ENCODE peak calls at places on chromosome 20, in four cellular contexts. T is KG1; B is posterior vena cava; J is stimulated activated CD4-positive, alpha-beta T cell treated with anti-CD3 and anti-CD28 coated beads, Interleukin-2, amount 100 ng/mL, for 48 hours. N is an unnamed sample.

GRCh38 chr20:54459279-54459678 is 16.1 kb upstream of the DOK5 start:
- DNase-seq in T (no peak), B (no peak), J (no peak), N (no peak)

GRCh38 chr20:51807864-51808263 is 5.5 kb upstream of the SALL4 start:
- DNase-seq in J (no peak), B (no peak), T (no peak), N (no peak)

GRCh38 chr20:7313047-7313446 is 545.6 kb downstream of the BMP2 start:
- DNase-seq in B (no peak), J (no peak), T (no peak), N (no peak)

GRCh38 chr20:38550274-38550673 is 30.7 kb upstream of the ADIG start:
- DNase-seq in B (no peak), J (no peak), T (no peak), N (no peak)

GRCh38 chr20:38094373-38094775 is 60.8 kb downstream of the RPRD1B start:
- DNase-seq in T (no peak), J (no peak), B (no peak), N (peak)

GRCh38 chr20:9301129-9302072 is 213.0 kb upstream of the LAMP5 start:
- DNase-seq in J (no peak), T (no peak), B (no peak), N (no peak)

GRCh38 chr20:5779071-5779470 is 28.9 kb downstream of the SHLD1 start:
- DNase-seq in T (no peak), J (no peak), B (no peak), N (no peak)

GRCh38 chr20:47568019-47568418 is 66.3 kb downstream of the NCOA3 start:
- DNase-seq in B (no peak), T (no peak), J (no peak), N (no peak)

GRCh38 chr20:47382746-47383145 is 26.2 kb upstream of the ZMYND8 start:
- DNase-seq in J (no peak), T (no peak), B (no peak), N (no peak)

GRCh38 chr20:38172344-38172743 is 7.3 kb upstream of the TGM2 start:
- DNase-seq in B (no peak), T (no peak), J (no peak), N (peak)

GRCh38 chr20:1897486-1897885 is 2.3 kb downstream of the SIRPA start:
- DNase-seq in B (no peak), J (no peak), T (no peak), N (no peak)

GRCh38 chr20:555933-556332 is 12.3 kb upstream of the CSNK2A1 start:
- DNase-seq in B (no peak), J (no peak), T (no peak), N (no peak)

GRCh38 chr20:35257175-35257909 is 20.6 kb downstream of the MMP24OS start:
- DNase-seq in J (no peak), B (no peak), T (no peak), N (no peak)